ENCODE peak calls at places on chromosomes 1 and 21, in five cellular contexts. E is HepG2, X is A549, Q is K562, K is NB4. J is an unnamed sample.

GRCh38 chr1:181119076-181119989 is 30.8 kb downstream of the IER5 start:
- DNase-seq in K (no peak), Q (no peak), X (peak), E (no peak), J (no peak)

GRCh38 chr1:87421809-87422208 is 93.1 kb downstream of the LMO4 start:
- DNase-seq in X (no peak), E (no peak), Q (no peak), K (no peak), J (no peak)

GRCh38 chr1:75916834-75917233 is 15.4 kb downstream of the ASB17 start:
- DNase-seq in K (no peak), X (no peak), E (no peak), Q (no peak), J (no peak)

GRCh38 chr1:25194576-25195020 is 37.7 kb downstream of the SYF2 start:
- DNase-seq in Q (no peak), X (no peak), E (no peak), K (no peak), J (no peak)

GRCh38 chr1:174967845-174968705 is 31.7 kb upstream of the CACYBP start:
- DNase-seq in E (no peak), K (no peak), Q (no peak), X (no peak), J (no peak)

GRCh38 chr21:28521932-28522826 is 470.5 kb downstream of the LTN1 start:
- DNase-seq in X (no peak), E (no peak), Q (no peak), K (peak), J (no peak)

GRCh38 chr1:119714583-119714982 is 2.8 kb downstream of the PHGDH start:
- DNase-seq in Q (no peak), E (no peak), K (peak), X (no peak), J (no peak)

GRCh38 chr1:54095543-54096286 is 42.3 kb downstream of the TCEANC2 start:
- DNase-seq in Q (no peak), X (no peak), K (peak), E (no peak), J (no peak)

GRCh38 chr1:53046930-53047329 is 15.1 kb upstream of the PODN start:
- DNase-seq in E (peak), K (no peak), Q (no peak), X (no peak), J (no peak)

GRCh38 chr1:245575710-245576109 is 420.9 kb downstream of the KIF26B start:
- DNase-seq in K (no peak), E (no peak), X (no peak), Q (no peak), J (no peak)

GRCh38 chr1:54227091-54227602 is 27.2 kb downstream of the MRPL37 start:
- DNase-seq in X (peak), Q (no peak), E (peak), K (peak), J (no peak)

GRCh38 chr1:12669529-12670068 is 25.7 kb downstream of the AADACL4 start:
- DNase-seq in K (no peak), E (no peak), Q (no peak), X (no peak), J (no peak)

GRCh38 chr1:175287377-175287776 is 94.8 kb upstream of the KIAA0040 start:
- DNase-seq in K (no peak), Q (no peak), X (peak), E (no peak), J (peak)

GRCh38 chr1:53620620-53620957 is 118.4 kb downstream of the GLIS1 start:
- DNase-seq in K (no peak), Q (no peak), X (no peak), E (no peak), J (no peak)

GRCh38 chr21:31298618-31299269 is 45.3 kb downstream of the TIAM1 start:
- DNase-seq in X (no peak), Q (no peak), E (no peak), K (no peak), J (peak)

GRCh38 chr1:166133276-166133841 is 33.4 kb downstream of the FAM78B start:
- DNase-seq in K (peak), Q (peak), X (peak), E (no peak), J (no peak)
- TF ChIP-seq MYC in K (no peak), Q (no peak), X (no peak), E (no peak), J (no peak)

DNA sequence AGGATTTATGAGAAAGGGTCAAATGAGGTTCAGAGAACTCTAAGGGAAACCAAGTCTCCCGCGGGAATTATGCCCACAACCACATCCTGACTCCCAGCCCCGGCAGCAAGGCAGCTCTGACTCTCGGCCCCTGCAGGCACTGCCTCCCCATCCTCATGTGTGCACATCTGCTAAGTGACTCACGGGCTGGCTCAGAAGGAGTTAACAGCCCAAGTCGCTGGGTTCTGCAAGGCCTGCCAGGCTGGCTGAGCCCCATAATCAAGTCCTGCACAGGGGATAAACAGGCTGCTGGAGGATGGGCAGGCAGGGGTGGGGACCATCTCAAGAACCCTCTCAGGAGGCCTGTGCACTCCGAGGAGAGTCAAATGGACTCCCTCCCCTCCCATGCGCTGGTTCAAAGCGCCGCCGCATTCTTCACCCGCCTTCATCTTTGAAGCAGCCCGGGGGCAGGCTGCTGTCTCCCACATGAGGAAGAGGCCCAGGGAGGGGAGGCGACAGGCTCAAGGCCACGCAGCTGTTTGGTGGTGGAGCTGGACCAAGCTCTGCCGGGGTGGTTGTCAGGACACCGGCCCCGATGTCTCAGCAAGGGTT is 344.3 kb downstream of the MATN1 start:
- DNase-seq in Q (no peak), E (peak), K (peak), X (no peak), J (no peak)
- TF ChIP-seq MYC in Q (no peak), E (no peak), K (no peak), X (no peak), J (no peak)

GRCh38 chr1:225658041-225658440 is 5.1 kb upstream of the ENAH start:
- DNase-seq in Q (no peak), X (no peak), E (no peak), K (no peak), J (no peak)
- TF ChIP-seq MYC in Q (no peak), X (no peak), E (no peak), K (no peak), J (no peak)

GRCh38 chr1:10686404-10687040 is 109.9 kb downstream of the CASZ1 start:
- DNase-seq in Q (no peak), K (peak), X (no peak), E (peak), J (no peak)

GRCh38 chr1:10685851-10686403 is 110.5 kb downstream of the CASZ1 start:
- DNase-seq in K (no peak), E (peak), X (no peak), Q (no peak), J (no peak)

GRCh38 chr1:10688409-10688786 is 108.0 kb downstream of the CASZ1 start:
- DNase-seq in K (peak), E (no peak), Q (no peak), X (no peak), J (no peak)

GRCh38 chr1:10687142-10687715 is 109.2 kb downstream of the CASZ1 start:
- DNase-seq in X (no peak), K (no peak), E (no peak), Q (no peak), J (no peak)

DNA sequence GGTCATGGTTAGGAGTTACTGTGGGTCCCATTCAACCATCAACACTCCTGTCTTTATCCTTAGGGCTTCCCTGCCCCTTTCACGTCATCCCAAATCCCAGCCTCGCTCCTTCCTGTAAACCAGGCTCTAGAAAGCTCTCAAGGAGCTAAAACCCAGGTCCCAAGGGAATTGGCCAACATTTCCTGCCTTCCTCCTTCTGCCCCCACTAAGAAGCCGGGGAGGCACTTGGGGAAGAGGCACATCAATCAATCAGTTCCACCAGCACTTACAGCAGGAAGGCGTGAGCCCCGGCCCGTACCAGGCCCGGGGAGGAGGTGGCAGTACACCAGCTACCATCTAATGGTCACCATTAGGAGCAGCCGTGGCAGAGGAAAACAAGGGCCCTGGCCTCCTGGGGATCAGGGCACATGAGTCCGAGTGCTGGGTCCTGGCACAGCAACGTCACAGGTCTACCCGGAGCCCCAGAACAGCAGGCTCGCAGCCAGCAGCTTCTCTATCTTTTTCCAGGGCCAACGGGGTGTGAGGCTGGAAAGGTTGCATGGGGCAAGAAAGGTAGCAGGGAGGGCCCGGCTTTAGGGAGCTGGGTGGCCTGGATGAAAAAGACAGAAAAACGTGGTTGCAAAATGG is 108.6 kb downstream of the CASZ1 start:
- DNase-seq in E (no peak), Q (no peak), X (no peak), K (peak), J (no peak)
- TF ChIP-seq MYC in E (no peak), Q (no peak), X (no peak), K (no peak), J (no peak)

GRCh38 chr1:165187020-165187628 is 169.4 kb downstream of the LMX1A start:
- DNase-seq in K (no peak), E (no peak), X (no peak), Q (no peak), J (no peak)

GRCh38 chr1:165182975-165183374 is 173.5 kb downstream of the LMX1A start:
- DNase-seq in E (no peak), Q (no peak), X (no peak), K (no peak), J (no peak)

GRCh38 chr1:165189011-165189410 is 167.5 kb downstream of the LMX1A start:
- DNase-seq in E (no peak), K (no peak), Q (no peak), X (no peak), J (no peak)

GRCh38 chr1:165185161-165185889 is 171.2 kb downstream of the LMX1A start:
- DNase-seq in E (no peak), Q (no peak), K (no peak), X (no peak), J (no peak)
- TF ChIP-seq MYC in E (no peak), Q (no peak), K (no peak), X (no peak), J (no peak)

DNA sequence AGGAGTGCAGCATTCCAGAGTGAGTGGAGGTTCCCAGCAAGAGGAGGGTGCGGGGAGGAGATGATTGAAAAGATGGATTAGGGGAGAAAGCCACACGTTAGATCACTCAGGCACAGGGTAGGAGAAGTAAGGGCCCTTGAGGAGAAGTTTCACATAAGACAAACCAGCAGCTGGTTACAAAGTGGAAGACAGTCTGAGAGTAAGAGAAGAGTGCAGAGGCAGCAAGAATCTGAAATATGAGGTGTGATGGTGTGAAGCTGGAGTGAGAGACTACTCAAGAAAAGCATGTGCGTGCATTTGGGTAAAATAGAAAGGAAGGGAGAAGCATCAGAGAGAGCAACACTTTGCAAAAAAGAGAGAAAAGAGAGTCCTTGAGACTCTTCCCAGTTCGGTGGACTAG is 941 bp downstream of the CD1B start:
- DNase-seq in E (no peak), X (no peak), K (no peak), Q (no peak), J (no peak)
- TF ChIP-seq MYC in E (no peak), X (no peak), K (no peak), Q (no peak), J (no peak)

GRCh38 chr21:15222711-15223110 is 157.9 kb upstream of the NRIP1 start:
- DNase-seq in Q (no peak), E (no peak), X (no peak), K (no peak), J (no peak)
- TF ChIP-seq MYC in Q (no peak), E (no peak), X (no peak), K (no peak), J (no peak)

GRCh38 chr1:221557024-221557423 is 184.9 kb downstream of the DUSP10 start:
- DNase-seq in K (no peak), Q (no peak), E (no peak), X (no peak), J (no peak)
- TF ChIP-seq MYC in K (no peak), Q (no peak), E (no peak), X (no peak), J (no peak)

GRCh38 chr1:65231718-65232330 is 77.5 kb upstream of the DNAJC6 start:
- DNase-seq in E (no peak), K (no peak), Q (peak), X (no peak), J (no peak)
- TF ChIP-seq MYC in E (no peak), K (no peak), Q (no peak), X (no peak), J (no peak)

J was measured in GM12878.